ENCODE peak calls at places on chromosomes 2 and 18, in ten cellular contexts. U is pons; Z is fibroblast of the conjunctiva; L is M059J; K is activated T-cell treated with anti-CD3 and anti-CD28 coated beads, Interleukin-2, amount 50 U/mL, for 72 hours; T is EL; G is activated CD8-positive, alpha-beta memory T cell treated with anti-CD3 and anti-CD28 coated beads for 4 hours; E is hypothalamus; A is dorsolateral prefrontal cortex; Y is coronary artery. C is an unnamed sample.

GRCh38 chr18:58990720-58991119 is 126.0 kb downstream of the ZNF532 start:
- DNase-seq in E (no peak), A (no peak), Y (no peak), Z (no peak), G (no peak), T (no peak), U (no peak), L (peak; percentile 32), K (no peak), C (no peak)

GRCh38 chr2:144449028-144449406 is 70.9 kb downstream of the ZEB2 start:
- DNase-seq in Y (no peak), T (no peak), U (peak; percentile 71), A (no peak), K (no peak), G (no peak), E (no peak), L (no peak), Z (no peak), C (peak; percentile 38)

GRCh38 chr2:84885111-84885510 is 4.2 kb upstream of the TRABD2A start:
- DNase-seq in U (no peak), K (no peak), L (no peak), Z (no peak), E (no peak), T (no peak), A (no peak), Y (no peak), G (no peak), C (no peak)

GRCh38 chr18:75896865-75897264 is 469.4 kb upstream of the SMIM21 start:
- DNase-seq in A (no peak), T (peak; percentile 1), U (no peak), G (no peak), L (peak; percentile 12), Z (no peak), Y (no peak), E (no peak), K (no peak), C (no peak)

GRCh38 chr2:78077637-78078036 is 555.5 kb upstream of the LRRTM4 start:
- DNase-seq in G (no peak), U (no peak), A (no peak), K (no peak), Z (no peak), Y (no peak), T (no peak), L (no peak), E (no peak), C (no peak)

GRCh38 chr2:159677654-159678053 is 34.7 kb upstream of the MARCHF7 start:
- DNase-seq in Z (peak; percentile 13), Y (no peak), A (no peak), K (no peak), T (no peak), L (no peak), U (peak; percentile 55), G (no peak), E (no peak), C (peak; percentile 9)

GRCh38 chr18:8461544-8461943 is 147.7 kb upstream of the RAB12 start:
- DNase-seq in L (no peak), A (no peak), K (no peak), G (no peak), E (no peak), T (no peak), Y (no peak), Z (no peak), U (no peak), C (no peak)

GRCh38 chr2:31675485-31675901 is 94.8 kb upstream of the SRD5A2 start:
- DNase-seq in Y (no peak), E (no peak), A (no peak), Z (no peak), K (no peak), U (no peak), G (no peak), L (no peak), T (no peak), C (no peak)

GRCh38 chr2:28670882-28671281 is 80.7 kb upstream of the PPP1CB start:
- DNase-seq in K (no peak), G (no peak), T (no peak), Z (no peak), A (no peak), U (no peak), E (no peak), L (no peak), Y (no peak), C (no peak)

GRCh38 chr2:240389302-240389805 is 46.1 kb upstream of the GPC1 start:
- DNase-seq in Z (no peak), K (no peak), Y (no peak), G (no peak), U (no peak), L (no peak), T (no peak), E (no peak), A (no peak), C (no peak)

GRCh38 chr2:218892693-218893348 is 12.2 kb downstream of the WNT10A start:
- DNase-seq in U (peak; percentile 27), Y (peak; percentile 75), K (peak; percentile 89), A (peak; percentile 42), E (peak; percentile 61), T (peak; percentile 59), G (peak; percentile 66), L (peak; percentile 58), Z (no peak), C (no peak)

GRCh38 chr2:96729748-96730147 is 10.1 kb downstream of the LMAN2L start:
- DNase-seq in U (no peak), K (no peak), T (no peak), A (no peak), G (no peak), E (no peak), Y (no peak), Z (no peak), L (no peak), C (peak; percentile 26)

GRCh38 chr18:47582055-47582454 is 330.6 kb upstream of the SKOR2 start:
- DNase-seq in Z (no peak), E (no peak), K (no peak), G (no peak), U (no peak), Y (no peak), T (no peak), L (no peak), A (no peak), C (no peak)

GRCh38 chr2:27721335-27721734 is 50.2 kb upstream of the MRPL33 start:
- DNase-seq in G (no peak), L (peak; percentile 92), A (no peak), U (no peak), Z (no peak), T (no peak), K (peak; percentile 61), E (no peak), Y (no peak), C (no peak)

GRCh38 chr2:8679827-8680731 is 1.8 kb upstream of the ID2 start:
- DNase-seq in U (peak; percentile 64), Z (no peak), E (peak; percentile 28), G (no peak), K (no peak), Y (peak; percentile 79), T (peak; percentile 60), A (no peak), L (peak; percentile 55), C (peak; percentile 79)

GRCh38 chr2:44748-45341 is 1.5 kb downstream of the FAM110C start:
- DNase-seq in E (no peak), A (no peak), Z (no peak), Y (no peak), K (no peak), U (no peak), T (no peak), G (no peak), L (no peak), C (no peak)

GRCh38 chr18:32730620-32731021 is 42.2 kb downstream of the KLHL14 start:
- DNase-seq in Z (peak; percentile 9), Y (no peak), T (no peak), E (no peak), G (no peak), U (peak; percentile 12), A (no peak), L (peak; percentile 8), K (no peak), C (no peak)